ENCODE peak calls at places on chromosomes 2 and 18, in four cellular contexts. One of them, this sample, is unnamed.

GRCh38 chr18:79567481-79568147 is 112.0 kb upstream of the CTDP1 start:
- DNase-seq in kidney epithelial cell: peak
- DNase-seq in IMR-90: peak
- DNase-seq in NCI-H510A: no peak
- DNase-seq in this sample: peak

GRCh38 chr2:160906878-160907277 is 253.3 kb upstream of the TANK start:
- DNase-seq in NCI-H510A: no peak
- DNase-seq in kidney epithelial cell: peak
- DNase-seq in IMR-90: no peak
- DNase-seq in this sample: no peak

GRCh38 chr2:219123356-219124143 is 37.1 kb downstream of the NHEJ1 start:
- DNase-seq in kidney epithelial cell: no peak
- DNase-seq in NCI-H510A: no peak
- DNase-seq in IMR-90: no peak
- DNase-seq in this sample: no peak

GRCh38 chr18:11042247-11042646 is 107.1 kb downstream of the PIEZO2 start:
- DNase-seq in IMR-90: peak
- DNase-seq in NCI-H510A: no peak
- DNase-seq in kidney epithelial cell: no peak
- DNase-seq in this sample: no peak

GRCh38 chr2:47519147-47519537 is 116.2 kb downstream of the MSH2 start:
- DNase-seq in IMR-90: no peak
- DNase-seq in kidney epithelial cell: no peak
- DNase-seq in NCI-H510A: no peak
- DNase-seq in this sample: no peak

GRCh38 chr2:27407798-27408491 is 1.4 kb downstream of the PPM1G start:
- DNase-seq in NCI-H510A: peak
- DNase-seq in kidney epithelial cell: no peak
- DNase-seq in IMR-90: peak
- DNase-seq in this sample: no peak

GRCh38 chr2:18903750-18904149 is 314.4 kb upstream of the NT5C1B start:
- DNase-seq in IMR-90: no peak
- DNase-seq in kidney epithelial cell: peak
- DNase-seq in NCI-H510A: no peak
- DNase-seq in this sample: no peak

GRCh38 chr2:215882689-215883088 is 130.7 kb downstream of the MREG start:
- DNase-seq in NCI-H510A: no peak
- DNase-seq in IMR-90: peak
- DNase-seq in kidney epithelial cell: no peak
- DNase-seq in this sample: peak

GRCh38 chr2:43136862-43137261 is 89.5 kb downstream of the ZFP36L2 start:
- DNase-seq in kidney epithelial cell: no peak
- DNase-seq in IMR-90: no peak
- DNase-seq in NCI-H510A: no peak
- DNase-seq in this sample: no peak

GRCh38 chr2:190283783-190284182 is 35.8 kb downstream of the HIBCH start:
- DNase-seq in NCI-H510A: no peak
- DNase-seq in kidney epithelial cell: no peak
- DNase-seq in IMR-90: peak
- DNase-seq in this sample: no peak

GRCh38 chr2:62826141-62826540 is 120.6 kb downstream of the EHBP1 start:
- DNase-seq in NCI-H510A: no peak
- DNase-seq in IMR-90: peak
- DNase-seq in kidney epithelial cell: no peak
- DNase-seq in this sample: no peak

GRCh38 chr2:210561482-210561881 is 5.1 kb downstream of the CPS1 start:
- DNase-seq in NCI-H510A: no peak
- DNase-seq in IMR-90: no peak
- DNase-seq in kidney epithelial cell: no peak
- DNase-seq in this sample: no peak

GRCh38 chr18:51039138-51040112 is 9.4 kb downstream of the SMAD4 start:
- DNase-seq in kidney epithelial cell: no peak
- DNase-seq in IMR-90: peak
- DNase-seq in NCI-H510A: no peak
- DNase-seq in this sample: no peak

GRCh38 chr2:168633200-168633599 is 169.2 kb upstream of the NOSTRIN start:
- DNase-seq in IMR-90: peak
- DNase-seq in NCI-H510A: no peak
- DNase-seq in kidney epithelial cell: no peak
- DNase-seq in this sample: no peak

GRCh38 chr18:63949068-63949737 is at the start of gene HMSD:
- DNase-seq in IMR-90: no peak
- DNase-seq in kidney epithelial cell: no peak
- DNase-seq in NCI-H510A: peak
- DNase-seq in this sample: no peak

GRCh38 chr2:202861987-202862386 is 9.6 kb downstream of the ICA1L start:
- DNase-seq in NCI-H510A: no peak
- DNase-seq in IMR-90: no peak
- DNase-seq in kidney epithelial cell: no peak
- DNase-seq in this sample: no peak

GRCh38 chr18:62066121-62066818 is 120.6 kb downstream of the PIGN start:
- DNase-seq in kidney epithelial cell: no peak
- DNase-seq in IMR-90: no peak
- DNase-seq in NCI-H510A: no peak
- DNase-seq in this sample: no peak

GRCh38 chr2:113962692-113963480 is 73.0 kb downstream of the ACTR3 start:
- DNase-seq in IMR-90: peak
- DNase-seq in kidney epithelial cell: no peak
- DNase-seq in NCI-H510A: no peak
- DNase-seq in this sample: no peak

GRCh38 chr2:74881176-74881575 is 47.2 kb downstream of the HK2 start:
- DNase-seq in kidney epithelial cell: no peak
- DNase-seq in IMR-90: no peak
- DNase-seq in NCI-H510A: no peak
- DNase-seq in this sample: no peak

GRCh38 chr2:171341394-171341793 is 92.4 kb downstream of the METTL8 start:
- DNase-seq in kidney epithelial cell: no peak
- DNase-seq in NCI-H510A: no peak
- DNase-seq in IMR-90: no peak
- DNase-seq in this sample: no peak

GRCh38 chr2:233061007-233061590 is 957 bp downstream of the INPP5D start:
- DNase-seq in NCI-H510A: no peak
- DNase-seq in IMR-90: no peak
- DNase-seq in kidney epithelial cell: no peak
- DNase-seq in this sample: no peak

GRCh38 chr18:41809652-41810051 is 145.4 kb upstream of the PIK3C3 start:
- DNase-seq in kidney epithelial cell: no peak
- DNase-seq in IMR-90: no peak
- DNase-seq in NCI-H510A: peak
- DNase-seq in this sample: peak

GRCh38 chr2:176161817-176162626 is 4.9 kb downstream of the HOXD3 start:
- DNase-seq in NCI-H510A: no peak
- DNase-seq in IMR-90: peak
- DNase-seq in kidney epithelial cell: no peak
- DNase-seq in this sample: no peak

GRCh38 chr2:72803151-72803550 is 22.7 kb downstream of the EXOC6B start:
- DNase-seq in IMR-90: peak
- DNase-seq in NCI-H510A: no peak
- DNase-seq in kidney epithelial cell: no peak
- DNase-seq in this sample: no peak

GRCh38 chr18:37701967-37702366 is 136.4 kb upstream of the CELF4 start:
- DNase-seq in kidney epithelial cell: no peak
- DNase-seq in NCI-H510A: no peak
- DNase-seq in IMR-90: no peak
- DNase-seq in this sample: no peak

GRCh38 chr2:160433466-160434172 is 60.0 kb downstream of the RBMS1 start:
- DNase-seq in kidney epithelial cell: no peak
- DNase-seq in NCI-H510A: no peak
- DNase-seq in IMR-90: no peak
- DNase-seq in this sample: no peak

GRCh38 chr2:30796723-30797122 is 10.5 kb downstream of the CAPN13 start:
- DNase-seq in NCI-H510A: no peak
- DNase-seq in IMR-90: no peak
- DNase-seq in kidney epithelial cell: no peak
- DNase-seq in this sample: no peak

GRCh38 chr18:3511980-3512379 is 62.0 kb downstream of the TGIF1 start:
- DNase-seq in kidney epithelial cell: peak
- DNase-seq in IMR-90: peak
- DNase-seq in NCI-H510A: no peak
- DNase-seq in this sample: peak

GRCh38 chr18:26919656-26920055 is 54.1 kb upstream of the AQP4 start:
- DNase-seq in NCI-H510A: no peak
- DNase-seq in kidney epithelial cell: peak
- DNase-seq in IMR-90: no peak
- DNase-seq in this sample: no peak

GRCh38 chr2:11658208-11658607 is 11.8 kb downstream of the NTSR2 start:
- DNase-seq in NCI-H510A: no peak
- DNase-seq in IMR-90: no peak
- DNase-seq in kidney epithelial cell: no peak
- DNase-seq in this sample: no peak

GRCh38 chr2:100733344-100734187 is 86.4 kb upstream of the NPAS2 start:
- DNase-seq in NCI-H510A: no peak
- DNase-seq in IMR-90: peak
- DNase-seq in kidney epithelial cell: no peak
- DNase-seq in this sample: no peak

GRCh38 chr2:35787302-35788031 is 568.1 kb upstream of the CRIM1 start:
- DNase-seq in NCI-H510A: no peak
- DNase-seq in IMR-90: no peak
- DNase-seq in kidney epithelial cell: no peak
- DNase-seq in this sample: peak

GRCh38 chr18:45981852-45982251 is 14.7 kb upstream of the EPG5 start:
- DNase-seq in NCI-H510A: no peak
- DNase-seq in IMR-90: no peak
- DNase-seq in kidney epithelial cell: no peak
- DNase-seq in this sample: no peak

GRCh38 chr2:105324732-105325131 is 4.8 kb downstream of the TGFBRAP1 start:
- DNase-seq in kidney epithelial cell: no peak
- DNase-seq in NCI-H510A: no peak
- DNase-seq in IMR-90: peak
- DNase-seq in this sample: peak

GRCh38 chr2:211534655-211535054 is 978.3 kb downstream of the CPS1 start:
- DNase-seq in kidney epithelial cell: no peak
- DNase-seq in NCI-H510A: no peak
- DNase-seq in IMR-90: no peak
- DNase-seq in this sample: no peak

GRCh38 chr2:58512878-58513277 is 271.8 kb upstream of the FANCL start:
- DNase-seq in IMR-90: no peak
- DNase-seq in NCI-H510A: peak
- DNase-seq in kidney epithelial cell: no peak
- DNase-seq in this sample: no peak

GRCh38 chr2:207919164-207919919 is 106.0 kb downstream of the PLEKHM3 start:
- DNase-seq in IMR-90: no peak
- DNase-seq in NCI-H510A: no peak
- DNase-seq in kidney epithelial cell: no peak
- DNase-seq in this sample: no peak

This sample was measured in epithelial cell of prostate.